ENCODE peak calls at places on chromosomes 2 and 18, in eight cellular contexts. K is spleen, V is anterior cingulate cortex, U is HTR-8/SVneo, R is COR-L47, Z is NCI-H1417, P is amniotic stem cell, O is fibroblast of lung. E is an unnamed sample.

GRCh38 chr2:239978381-239978780 is 46.8 kb downstream of the NDUFA10 start:
- DNase-seq in O (peak), U (no peak), K (no peak), R (no peak), V (no peak), P (no peak), Z (no peak), E (no peak)

GRCh38 chr2:157508676-157509075 is 64.8 kb upstream of the CYTIP start:
- DNase-seq in Z (no peak), P (no peak), V (no peak), R (no peak), U (no peak), O (no peak), K (no peak), E (no peak)

GRCh38 chr18:22670914-22671313 is 253.2 kb upstream of the CTAGE1 start:
- DNase-seq in U (no peak), V (no peak), P (no peak), O (no peak), Z (no peak), R (no peak), K (no peak), E (no peak)

GRCh38 chr2:102159295-102159694 is 16.7 kb downstream of the IL1R1 start:
- DNase-seq in P (no peak), K (no peak), R (no peak), Z (no peak), V (no peak), U (no peak), O (no peak), E (no peak)

GRCh38 chr18:54149078-54149697 is 75.3 kb downstream of the MBD2 start:
- DNase-seq in U (peak), R (no peak), P (peak), K (no peak), O (peak), V (no peak), Z (no peak), E (peak)

GRCh38 chr2:15840969-15841368 is 99.4 kb upstream of the MYCN start:
- DNase-seq in U (no peak), Z (no peak), K (no peak), P (no peak), R (no peak), V (no peak), O (no peak), E (no peak)

GRCh38 chr18:75211721-75212625 is 1.4 kb downstream of the TSHZ1 start:
- DNase-seq in O (no peak), U (no peak), Z (peak), R (peak), K (peak), P (no peak), V (no peak), E (no peak)

GRCh38 chr2:37323770-37324535 is 680 bp downstream of the PRKD3 start:
- DNase-seq in P (no peak), Z (peak), U (peak), O (peak), V (no peak), R (no peak), K (peak), E (no peak)

GRCh38 chr2:24768601-24769000 is 24.6 kb downstream of the PTRHD1 start:
- DNase-seq in R (no peak), Z (no peak), P (no peak), K (no peak), O (no peak), V (no peak), U (no peak), E (no peak)

GRCh38 chr18:62523631-62524442 is 1.0 kb downstream of the ZCCHC2 start:
- DNase-seq in K (peak), P (no peak), U (no peak), R (peak), O (peak), V (peak), Z (peak), E (no peak)

GRCh38 chr2:218128781-218129478 is 3.1 kb downstream of the CXCR2 start:
- DNase-seq in V (no peak), K (no peak), Z (no peak), R (no peak), O (no peak), P (no peak), U (no peak), E (no peak)

GRCh38 chr2:233449921-233450853 is 95.9 kb downstream of the DGKD start:
- DNase-seq in P (no peak), K (peak), V (no peak), Z (no peak), U (no peak), O (no peak), R (no peak), E (no peak)

GRCh38 chr2:74740395-74741075 is 86.5 kb downstream of the SEMA4F start:
- DNase-seq in R (no peak), U (peak), K (no peak), V (no peak), Z (no peak), O (peak), P (peak), E (peak)

GRCh38 chr2:9440058-9440727 is 16.7 kb downstream of the CPSF3 start:
- DNase-seq in P (no peak), R (no peak), Z (no peak), U (no peak), O (peak), V (no peak), K (no peak), E (no peak)

GRCh38 chr2:216319771-216320170 is 52.5 kb downstream of the MARCHF4 start:
- DNase-seq in K (no peak), R (no peak), Z (no peak), O (no peak), V (no peak), P (no peak), U (no peak), E (no peak)